ENCODE peak calls at places on chromosomes 7 and 10, in five cellular contexts. P is GM23338, S is neuronal stem cell, K is A549, D is H9. Z is an unnamed sample.

GRCh38 chr10:78533093-78533492 is 499.4 kb downstream of the RPS24 start:
- DNase-seq in K (no peak), P (no peak), D (no peak), S (no peak), Z (no peak)

GRCh38 chr10:31242902-31243301 is 76.1 kb upstream of the ZEB1 start:
- DNase-seq in D (peak), P (no peak), K (peak), S (no peak), Z (no peak)

GRCh38 chr7:159130199-159130775 is 14.4 kb downstream of the VIPR2 start:
- DNase-seq in D (no peak), S (no peak), K (no peak), P (no peak), Z (peak)

GRCh38 chr10:107553470-107553869 is 389.0 kb upstream of the SORCS1 start:
- DNase-seq in P (no peak), D (no peak), S (no peak), K (no peak), Z (no peak)

GRCh38 chr7:87934699-87935372 is 785 bp downstream of the ADAM22 start:
- DNase-seq in D (peak), P (peak), S (peak), K (peak), Z (peak)

GRCh38 chr7:70072220-70072619 is 473.9 kb downstream of the AUTS2 start:
- DNase-seq in D (no peak), S (no peak), K (no peak), P (no peak), Z (no peak)

GRCh38 chr7:81236560-81236959 is 317.7 kb upstream of the SEMA3C start:
- DNase-seq in K (no peak), D (no peak), P (no peak), S (no peak), Z (no peak)

GRCh38 chr10:49275896-49276295 is 23.1 kb upstream of the C10orf71 start:
- DNase-seq in P (no peak), D (peak), K (no peak), S (no peak), Z (no peak)

GRCh38 chr10:23015021-23015707 is 80.2 kb upstream of the MSRB2 start:
- DNase-seq in S (no peak), K (no peak), P (no peak), D (no peak), Z (peak)

GRCh38 chr10:22597142-22597541 is 117.2 kb downstream of the PIP4K2A start:
- DNase-seq in P (no peak), S (no peak), D (no peak), K (no peak), Z (no peak)

GRCh38 chr10:86047588-86047987 is 319.0 kb downstream of the GRID1 start:
- DNase-seq in D (no peak), P (no peak), K (no peak), S (no peak), Z (no peak)

GRCh38 chr7:105654095-105654686 is 72.9 kb upstream of the EFCAB10 start:
- DNase-seq in S (no peak), D (no peak), K (no peak), P (no peak), Z (peak)

GRCh38 chr7:133478591-133479135 is 225.8 kb downstream of the EXOC4 start:
- DNase-seq in S (no peak), K (no peak), P (no peak), D (no peak), Z (no peak)

GRCh38 chr10:6985644-6986043 is 405.6 kb upstream of the PRKCQ start:
- DNase-seq in S (no peak), P (no peak), K (no peak), D (no peak), Z (no peak)

GRCh38 chr10:104267721-104268690 is 978 bp upstream of the GSTO2 start:
- DNase-seq in P (no peak), S (no peak), D (no peak), K (no peak), Z (no peak)

GRCh38 chr7:50068026-50068425 is 25.0 kb downstream of the ZPBP start:
- DNase-seq in D (no peak), P (peak), S (no peak), K (peak), Z (peak)

GRCh38 chr7:44440577-44441078 is 49.8 kb downstream of the NUDCD3 start:
- DNase-seq in K (no peak), P (no peak), D (no peak), S (no peak), Z (no peak)

GRCh38 chr7:28408974-28409715 is 3.2 kb upstream of the CREB5 start:
- DNase-seq in D (peak), P (peak), K (peak), S (peak), Z (no peak)

GRCh38 chr7:42691030-42691639 is 220.7 kb downstream of the C7orf25 start:
- DNase-seq in D (peak), K (peak), S (peak), P (peak), Z (peak)

GRCh38 chr7:43649755-43650274 is 66.9 kb downstream of the STK17A start:
- DNase-seq in K (no peak), D (no peak), P (no peak), S (no peak), Z (peak)

GRCh38 chr10:4883079-4883739 is 57.2 kb downstream of the AKR1E2 start:
- DNase-seq in K (peak), P (no peak), D (no peak), S (no peak), Z (no peak)

GRCh38 chr7:68031180-68031943 is 1034.7 kb downstream of the TYW1 start:
- DNase-seq in K (no peak), S (no peak), D (no peak), P (no peak), Z (no peak)

GRCh38 chr7:45923290-45923689 is 2.2 kb upstream of the IGFBP3 start:
- DNase-seq in K (peak), S (peak), D (peak), P (peak), Z (peak)

GRCh38 chr7:35004531-35005096 is 32.7 kb downstream of the DPY19L1 start:
- DNase-seq in P (no peak), K (peak), D (no peak), S (no peak), Z (no peak)

GRCh38 chr10:19832624-19833507 is 16.6 kb downstream of the PLXDC2 start:
- DNase-seq in K (no peak), S (peak), D (peak), P (peak), Z (no peak)

GRCh38 chr7:118312966-118313365 is 88.5 kb downstream of the ANKRD7 start:
- DNase-seq in P (no peak), S (no peak), D (no peak), K (no peak), Z (no peak)

GRCh38 chr10:25497281-25497680 is 322.5 kb downstream of the GPR158 start:
- DNase-seq in S (no peak), K (no peak), D (no peak), P (no peak), Z (no peak)

GRCh38 chr7:43625453-43625852 is 42.5 kb downstream of the STK17A start:
- DNase-seq in P (no peak), D (no peak), S (no peak), K (no peak), Z (peak)

GRCh38 chr7:6608081-6608480 is 7.3 kb upstream of the ZNF853 start:
- DNase-seq in S (no peak), D (no peak), K (no peak), P (peak), Z (no peak)

GRCh38 chr7:101863598-101863997 is 46.2 kb downstream of the CUX1 start:
- DNase-seq in D (no peak), S (no peak), K (no peak), P (no peak), Z (peak)

GRCh38 chr7:101866328-101866727 is 48.9 kb downstream of the CUX1 start:
- DNase-seq in K (no peak), D (no peak), P (no peak), S (no peak), Z (no peak)

GRCh38 chr7:101864039-101864438 is 46.6 kb downstream of the CUX1 start:
- DNase-seq in D (no peak), P (no peak), S (no peak), K (no peak), Z (no peak)

GRCh38 chr7:101867265-101867664 is 49.8 kb downstream of the CUX1 start:
- DNase-seq in P (no peak), S (no peak), D (no peak), K (no peak), Z (no peak)

DNA sequence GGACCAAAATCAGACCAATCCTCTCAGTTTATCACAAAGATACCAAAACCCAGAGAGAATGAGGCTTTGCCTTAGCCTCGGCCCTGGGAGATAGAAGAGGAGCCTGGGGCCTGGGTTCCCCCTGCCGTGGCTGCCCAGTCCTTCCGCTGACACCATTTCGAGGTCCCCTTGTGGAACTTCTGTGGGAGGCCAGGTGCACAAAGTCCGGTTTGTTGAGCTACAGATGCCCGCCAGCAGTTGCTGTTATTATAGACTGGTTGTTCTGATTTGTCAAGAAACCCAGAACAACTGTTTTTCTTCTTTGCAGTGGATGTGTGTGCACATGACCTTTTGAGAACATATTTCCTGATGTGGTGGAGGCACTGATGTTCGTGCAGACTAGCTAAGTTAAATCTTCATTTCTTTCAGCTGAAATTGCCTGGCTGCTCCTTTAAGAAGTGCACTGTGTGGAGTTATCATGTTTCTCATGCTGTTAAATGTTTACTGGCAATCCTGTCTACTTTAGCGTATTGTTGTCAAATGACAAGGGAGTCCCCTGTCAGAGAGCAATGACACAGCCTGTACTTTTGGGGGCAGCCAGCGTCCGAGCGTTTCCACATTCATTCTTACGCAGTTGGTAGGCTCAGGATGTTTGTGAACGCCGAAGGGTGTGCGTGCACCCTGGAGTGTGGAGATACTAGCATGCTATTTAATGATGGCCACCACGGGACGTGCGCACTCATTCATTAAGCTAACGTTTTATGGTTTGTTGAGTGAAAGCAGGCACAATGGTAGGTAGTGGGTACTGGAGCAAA is 47.8 kb downstream of the CUX1 start:
- DNase-seq in K (no peak), D (no peak), P (no peak), S (no peak), Z (peak)
- H3K4me2 ChIP-seq in K (no peak), D (no peak), P (no peak), S (no peak), Z (peak)

DNA sequence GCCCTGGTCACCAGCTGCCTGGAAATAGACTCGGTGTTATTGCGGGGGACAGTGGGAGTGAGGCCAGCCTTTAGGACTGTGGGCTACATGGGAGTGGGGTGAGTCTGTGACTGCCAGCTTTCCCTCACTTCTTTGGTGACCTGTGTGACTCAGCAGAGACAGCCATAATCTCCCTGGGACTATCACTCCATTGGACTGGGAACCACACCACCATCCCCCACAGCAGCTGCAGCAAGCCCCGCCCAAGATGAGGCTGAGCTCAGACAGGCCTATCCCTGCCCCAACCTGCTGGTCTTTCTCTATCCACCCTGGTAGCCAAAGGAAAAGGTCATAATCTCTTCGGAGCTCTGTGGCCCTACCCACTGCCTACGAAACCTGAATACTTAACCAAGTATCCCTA is 263.2 kb downstream of the FZD1 start:
- DNase-seq in S (no peak), P (no peak), K (no peak), D (no peak), Z (no peak)
- H3K27ac ChIP-seq in S (no peak), P (no peak), K (no peak), D (no peak), Z (no peak)

DNA sequence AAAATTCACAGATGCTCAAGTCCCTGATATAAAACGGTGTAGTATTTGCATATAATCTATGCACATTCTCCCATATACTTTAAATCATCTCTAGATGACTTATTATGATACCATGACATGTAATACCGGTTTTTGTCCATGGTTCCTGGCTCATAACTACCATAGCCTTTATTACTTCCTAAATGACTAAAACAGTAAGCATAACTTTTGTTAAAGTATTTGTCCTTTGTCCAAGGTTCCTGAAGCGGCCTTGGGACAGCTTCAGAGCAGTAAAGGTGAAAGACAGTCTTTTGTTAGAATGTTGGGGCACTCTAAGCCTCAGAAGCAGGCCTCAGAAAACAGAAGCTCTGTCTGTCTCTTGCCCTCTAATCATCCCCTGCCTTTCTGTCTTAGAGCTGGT is 4.0 kb downstream of the CRCP start:
- DNase-seq in K (no peak), S (no peak), P (no peak), D (no peak), Z (no peak)
- H3K4me2 ChIP-seq in K (no peak), S (no peak), P (no peak), D (no peak), Z (no peak)

GRCh38 chr10:69620625-69621024 is 9.4 kb upstream of the FAM241B start:
- DNase-seq in S (no peak), D (no peak), P (no peak), K (no peak), Z (no peak)
- H3K27ac ChIP-seq in S (peak), D (no peak), P (no peak), K (no peak), Z (no peak)

DNA sequence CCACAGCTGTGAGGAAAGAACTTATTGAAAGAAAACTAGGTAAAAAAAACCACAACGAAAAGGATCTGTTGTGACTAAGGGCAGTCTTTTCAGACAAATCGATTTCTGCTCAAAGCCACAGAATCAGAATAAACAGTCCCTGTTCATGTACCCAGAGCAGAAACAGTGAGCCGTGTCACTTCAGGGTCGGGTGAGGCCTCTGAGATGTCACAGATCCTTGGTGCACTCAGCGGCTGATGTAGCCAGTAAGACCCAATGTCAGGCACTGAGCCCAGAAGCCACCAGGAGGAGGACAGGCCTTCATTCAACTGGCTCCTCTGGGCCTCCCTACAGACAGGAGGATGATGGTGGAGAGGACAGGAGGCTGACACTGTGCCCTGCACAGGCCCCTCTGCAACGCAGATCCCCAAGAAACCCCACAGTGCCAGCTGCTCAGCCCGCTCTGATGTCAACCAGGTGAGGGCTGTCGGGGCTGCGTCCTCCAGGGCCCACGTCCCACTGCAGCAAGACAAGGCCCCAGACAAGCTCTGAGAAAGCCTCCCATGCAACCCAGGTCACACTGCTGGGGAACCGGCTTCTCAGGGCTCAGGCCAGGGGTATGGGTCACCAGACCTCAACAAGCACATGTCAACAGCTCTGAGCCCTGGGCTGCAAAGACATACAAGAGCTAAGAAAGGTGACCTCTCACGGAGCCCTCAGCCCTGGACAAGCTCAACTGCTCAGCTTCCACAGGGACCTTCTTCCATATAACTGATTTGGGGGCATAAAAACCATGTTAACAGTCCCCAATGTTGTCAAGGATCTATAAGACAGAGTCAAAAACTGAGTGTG is 190.6 kb downstream of the PARD3 start:
- DNase-seq in P (no peak), K (no peak), D (no peak), S (no peak), Z (no peak)
- H3K4me2 ChIP-seq in P (no peak), K (no peak), D (no peak), S (no peak), Z (no peak)

DNA sequence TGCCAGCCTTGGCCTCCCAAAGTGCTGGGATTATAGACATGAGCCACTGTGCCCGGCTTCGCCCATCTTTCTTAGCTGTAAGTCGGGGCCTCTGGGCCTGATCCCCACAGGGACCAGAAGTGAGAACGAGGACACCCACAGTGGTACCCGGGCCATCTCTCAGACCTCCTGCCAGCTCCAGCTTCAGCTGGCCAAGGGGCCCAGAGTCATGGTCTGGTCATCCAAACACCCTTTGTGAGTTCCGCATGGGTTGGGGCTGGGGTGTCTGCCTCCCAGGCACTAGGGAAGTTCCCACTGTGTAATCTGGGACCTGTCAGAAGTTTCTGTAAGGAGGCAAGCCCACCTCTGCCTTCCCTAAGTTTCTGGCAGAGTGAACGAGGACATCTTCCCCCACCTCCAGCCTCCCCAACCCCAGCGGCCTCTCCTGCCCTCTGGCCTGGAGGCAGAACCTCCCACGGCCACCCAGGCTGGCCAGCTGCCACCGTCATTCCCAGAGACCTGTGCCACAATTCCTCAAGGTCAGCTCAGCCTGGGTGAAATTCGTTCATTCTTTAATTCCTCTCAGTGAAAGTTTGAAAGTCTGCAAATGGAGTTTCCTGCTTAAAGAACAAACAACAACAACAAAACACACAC is 19.5 kb upstream of the FOXL3 start:
- DNase-seq in D (no peak), K (no peak), P (no peak), S (no peak), Z (no peak)
- H3K27ac ChIP-seq in D (no peak), K (no peak), P (no peak), S (no peak), Z (no peak)

DNA sequence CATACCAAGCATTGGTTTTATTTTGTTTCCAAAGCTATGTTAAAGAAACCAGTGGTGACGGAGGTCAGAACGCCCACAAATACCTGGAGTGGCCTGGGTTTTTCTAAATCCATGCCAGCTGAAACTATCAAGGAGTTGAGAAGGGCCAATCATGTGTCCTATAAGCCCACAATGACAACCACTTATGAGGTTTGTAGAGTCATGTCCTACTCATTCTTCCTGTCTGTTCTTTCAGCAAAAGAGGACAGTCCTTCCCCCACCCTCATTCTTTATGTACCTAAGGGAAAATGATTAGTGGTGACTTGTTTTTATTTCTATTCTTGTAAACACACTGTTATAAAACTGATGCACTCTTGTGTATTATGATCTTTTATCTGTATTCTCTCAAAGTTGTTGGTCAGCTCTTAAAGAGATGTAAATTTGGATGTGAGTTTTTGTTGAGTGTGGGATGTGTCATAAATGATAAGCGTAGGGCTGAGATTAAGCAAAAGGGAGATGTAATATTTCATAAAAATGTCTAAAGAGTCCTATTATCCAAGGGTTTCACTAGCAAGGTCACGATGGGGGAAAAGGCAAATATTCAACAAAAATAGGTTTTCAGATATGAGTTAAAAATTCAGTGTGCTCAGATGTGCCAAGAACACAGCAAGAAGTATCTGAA is 294.4 kb downstream of the BICC1 start:
- DNase-seq in D (no peak), P (no peak), S (no peak), K (no peak), Z (no peak)
- H3K4me2 ChIP-seq in D (no peak), P (no peak), S (no peak), K (peak), Z (no peak)

Z was measured in Karpas-422.